ENCODE peak calls at places on chromosomes 13 and 19, in five cellular contexts. C is breast epithelium, B is fibroblast of lung, Y is ascending aorta, H is aorta. D is an unnamed sample. For H3K4me1, the result is how much of the 10 kb centered on the place peaks cover.

GRCh38 chr13:79070343-79070974 is 335.6 kb downstream of the RBM26 start:
- DNase-seq in C (no peak), B (no peak), Y (no peak), H (no peak), D (no peak)

GRCh38 chr13:50708461-50708860 is 135.0 kb downstream of the DLEU7 start:
- DNase-seq in C (no peak), B (no peak), Y (no peak), H (no peak), D (no peak)

GRCh38 chr19:48329167-48329891 is 4.0 kb downstream of the EMP3 start:
- DNase-seq in C (no peak), B (peak), Y (no peak), H (no peak), D (no peak)

GRCh38 chr13:48318014-48318713 is 14.6 kb downstream of the RB1 start:
- DNase-seq in C (no peak), B (no peak), Y (no peak), H (peak), D (no peak)

GRCh38 chr19:645912-646797 is 6.5 kb downstream of the FGF22 start:
- DNase-seq in C (no peak), B (no peak), Y (no peak), H (no peak), D (no peak)

GRCh38 chr19:44706506-44707236 is 7.7 kb downstream of the CEACAM16 start:
- DNase-seq in C (no peak), B (no peak), Y (no peak), H (no peak), D (no peak)

GRCh38 chr19:1003283-1003682 is 3.1 kb downstream of the GRIN3B start:
- DNase-seq in C (no peak), B (no peak), Y (no peak), H (no peak), D (no peak)

GRCh38 chr19:18513868-18514267 is 8.0 kb downstream of the ELL start:
- DNase-seq in C (no peak), B (peak), Y (no peak), H (no peak), D (no peak)

GRCh38 chr13:20901668-20902437 is 693 bp downstream of the XPO4 start:
- DNase-seq in C (no peak), B (peak), Y (no peak), H (no peak), D (no peak)

GRCh38 chr19:48997972-48998371 is 4.3 kb downstream of the RUVBL2 start:
- DNase-seq in C (no peak), B (peak), Y (no peak), H (no peak), D (no peak)

GRCh38 chr13:40031031-40031430 is 375.6 kb downstream of the COG6 start:
- DNase-seq in C (no peak), B (peak), Y (no peak), H (no peak), D (no peak)

GRCh38 chr13:60165391-60166099 is 1.8 kb upstream of the DIAPH3 start:
- DNase-seq in C (no peak), B (peak), Y (no peak), H (no peak), D (no peak)

DNA sequence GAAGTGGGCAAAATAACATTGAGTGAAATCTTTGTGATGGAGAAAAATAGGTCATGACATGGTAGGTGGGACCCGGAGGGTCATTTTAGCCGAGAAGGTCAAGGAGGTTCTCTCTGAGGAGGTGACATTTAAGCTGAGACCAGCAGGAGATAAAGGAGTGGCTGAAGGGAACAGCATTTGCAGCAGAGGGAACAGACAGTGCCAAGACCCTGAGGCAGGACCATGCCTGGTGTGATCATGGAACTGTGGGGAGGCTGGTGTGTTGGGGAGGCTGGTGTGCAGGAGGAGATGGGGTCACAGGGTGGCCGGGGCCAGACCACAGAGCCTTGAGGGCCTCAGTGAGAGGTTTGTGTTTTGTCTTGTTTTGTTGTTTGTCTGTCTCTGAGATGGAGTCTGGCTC is 59.4 kb upstream of the KLF2 start:
- DNase-seq in C (no peak), B (no peak), Y (no peak), H (no peak), D (no peak)
- H3K4me1 ChIP-seq in C (under half), B (under half), Y (under half), H (under half), D (under half)

GRCh38 chr19:3060852-3061182 is 1.5 kb downstream of the TLE5 start:
- DNase-seq in C (no peak), B (no peak), Y (no peak), H (no peak), D (no peak)

GRCh38 chr19:3057275-3057714 is 5.0 kb downstream of the TLE5 start:
- DNase-seq in C (peak), B (peak), Y (peak), H (peak), D (no peak)

GRCh38 chr19:3059653-3060052 is 2.6 kb downstream of the TLE5 start:
- DNase-seq in C (no peak), B (no peak), Y (no peak), H (no peak), D (no peak)

GRCh38 chr19:3058009-3058820 is 4.1 kb downstream of the TLE5 start:
- DNase-seq in C (no peak), B (no peak), Y (no peak), H (peak), D (no peak)

GRCh38 chr19:3058821-3059314 is 3.4 kb downstream of the TLE5 start:
- DNase-seq in C (no peak), B (no peak), Y (no peak), H (no peak), D (no peak)
- H3K4me1 ChIP-seq in C (under half), B (under half), Y (under half), H (under half), D (under half)

DNA sequence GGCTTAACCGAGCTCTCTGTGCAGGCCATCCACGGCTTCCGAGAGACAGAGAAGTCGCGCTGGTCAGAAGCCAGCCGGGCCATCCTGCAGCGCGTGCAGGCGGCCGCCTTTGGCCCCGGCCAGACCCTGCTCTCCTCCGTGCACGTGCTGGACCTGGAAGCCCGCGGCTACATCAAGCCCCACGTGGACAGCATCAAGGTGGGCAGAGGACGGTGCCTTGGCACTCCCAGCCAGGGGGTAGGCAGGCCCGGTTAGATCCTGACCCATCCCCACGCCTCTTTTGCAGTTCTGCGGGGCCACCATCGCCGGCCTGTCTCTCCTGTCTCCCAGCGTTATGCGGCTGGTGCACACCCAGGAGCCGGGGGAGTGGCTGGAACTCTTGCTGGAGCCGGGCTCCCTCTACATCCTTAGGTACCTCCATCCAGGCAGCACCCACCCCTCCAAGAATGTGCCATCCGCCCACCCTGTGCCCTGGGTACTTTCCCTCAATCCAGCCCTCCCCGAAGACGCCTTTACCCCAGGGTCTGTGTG is 1.5 kb downstream of the PSPN start:
- DNase-seq in C (no peak), B (no peak), Y (no peak), H (no peak), D (no peak)
- H3K4me1 ChIP-seq in C (under half), B (under half), Y (under half), H (under half), D (under half)

GRCh38 chr19:13861714-13862531 is 15.0 kb upstream of the NANOS3 start:
- DNase-seq in C (peak), B (peak), Y (peak), H (peak), D (no peak)
- H3K4me1 ChIP-seq in C (under half), B (under half), Y (under half), H (under half), D (under half)

DNA sequence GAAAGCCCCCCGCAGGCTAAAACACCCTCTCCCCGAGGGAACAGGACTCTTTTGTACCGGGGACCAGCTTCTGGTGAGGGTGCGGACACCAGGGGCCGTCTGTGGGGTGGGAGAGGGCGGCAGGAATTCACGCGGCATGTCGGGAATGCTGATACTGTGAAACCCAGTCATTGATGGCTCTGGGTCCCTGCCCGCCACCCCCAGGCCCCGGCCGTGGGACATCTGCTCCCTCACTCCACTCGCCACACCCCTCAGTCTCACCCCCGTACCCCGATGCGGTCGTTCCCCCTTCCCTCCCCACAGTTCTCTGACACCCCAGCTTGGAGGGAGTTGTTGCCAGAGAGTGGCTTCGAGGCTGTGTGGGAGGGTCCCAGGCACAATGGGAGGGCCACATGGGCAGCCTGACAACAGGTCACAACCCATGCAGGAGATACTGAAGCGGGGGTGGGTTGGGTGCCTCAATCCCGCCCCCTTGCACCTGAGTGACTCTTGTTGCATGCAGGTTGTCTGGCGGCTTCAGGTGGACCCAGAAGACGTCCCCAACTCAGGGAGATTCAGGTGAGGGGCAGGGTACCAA is 1.9 kb downstream of the MAG start:
- DNase-seq in C (no peak), B (no peak), Y (no peak), H (no peak), D (no peak)
- H3K4me1 ChIP-seq in C (under half), B (under half), Y (under half), H (under half), D (under half)

DNA sequence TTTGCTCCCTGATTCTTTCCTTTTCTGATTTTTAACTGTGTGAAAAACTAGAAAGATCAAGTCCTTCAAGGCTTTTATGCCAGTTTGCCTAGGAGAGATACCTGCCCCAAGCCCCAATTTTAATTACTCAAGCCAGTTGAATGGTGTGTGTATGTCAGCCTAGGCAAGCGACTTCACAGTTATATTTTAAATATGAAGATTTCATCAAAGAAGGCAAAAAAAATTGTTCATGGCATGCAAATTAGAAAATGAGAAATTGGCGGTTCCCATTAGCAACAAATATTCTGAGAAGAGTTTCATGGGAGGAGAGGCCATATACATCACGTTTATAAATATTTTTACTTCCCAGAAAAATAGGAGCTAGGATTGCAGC is 167.6 kb downstream of the SLC7A1 start:
- DNase-seq in C (no peak), B (no peak), Y (no peak), H (no peak), D (no peak)
- H3K4me1 ChIP-seq in C (under half), B (under half), Y (under half), H (under half), D (under half)

D was measured in keratinocyte.